ENCODE peak calls at places on chromosomes 7 and 10, in eight cellular contexts. A is NCI-H2029 treated with DMSO at 0.1 percent for 48 hours, N is neural progenitor cell, F is T-cell, B is NCI-H146, I is HEK293T, Y is RCC 7860, T is ecto neural progenitor cell. O is an unnamed sample.

GRCh38 chr10:58647770-58648169 is 135.1 kb downstream of the BICC1 start:
- DNase-seq in F (no peak), A (no peak), N (no peak), B (no peak), I (no peak), Y (no peak), T (no peak), O (no peak)

GRCh38 chr10:230758-231157 is 95.5 kb downstream of the ZMYND11 start:
- DNase-seq in T (no peak), B (no peak), A (no peak), Y (no peak), F (no peak), N (peak), I (peak), O (peak)

GRCh38 chr7:117227091-117227490 is 95.8 kb downstream of the WNT2 start:
- DNase-seq in A (no peak), N (no peak), Y (no peak), I (no peak), F (no peak), T (no peak), B (no peak), O (no peak)

GRCh38 chr10:107880185-107880584 is 715.7 kb upstream of the SORCS1 start:
- DNase-seq in T (no peak), I (no peak), F (no peak), A (no peak), B (no peak), Y (no peak), N (no peak), O (no peak)

GRCh38 chr7:84274029-84274638 is 79.5 kb upstream of the SEMA3A start:
- DNase-seq in Y (no peak), N (peak), T (no peak), F (no peak), I (no peak), B (no peak), A (no peak), O (no peak)

GRCh38 chr10:63430091-63430998 is 35.4 kb downstream of the JMJD1C start:
- DNase-seq in F (no peak), I (no peak), N (no peak), T (no peak), Y (peak), B (no peak), A (no peak), O (peak)

GRCh38 chr10:114932945-114933344 is 5.0 kb upstream of the TRUB1 start:
- DNase-seq in N (no peak), Y (no peak), I (no peak), A (no peak), B (no peak), T (no peak), F (no peak), O (no peak)

GRCh38 chr10:103663802-103664201 is 170.3 kb downstream of the NEURL1 start:
- DNase-seq in N (no peak), Y (no peak), A (no peak), I (no peak), B (no peak), F (no peak), T (no peak), O (no peak)

GRCh38 chr7:1964913-1965578 is 267.7 kb downstream of the MAD1L1 start:
- DNase-seq in I (no peak), Y (no peak), B (no peak), F (no peak), N (no peak), A (no peak), T (no peak), O (no peak)

GRCh38 chr7:109503421-109503820 is 933.7 kb downstream of the DNAJB9 start:
- DNase-seq in F (no peak), Y (no peak), N (no peak), A (no peak), B (no peak), I (no peak), T (no peak), O (no peak)

GRCh38 chr10:73159038-73159648 is 8.7 kb downstream of the ECD start:
- DNase-seq in N (peak), I (peak), B (peak), F (peak), A (peak), Y (peak), T (no peak), O (peak)

GRCh38 chr7:66283003-66283920 is 78.1 kb downstream of the TPST1 start:
- DNase-seq in Y (peak), A (no peak), I (no peak), T (no peak), F (no peak), B (no peak), N (no peak), O (peak)

GRCh38 chr10:130801784-130802183 is 509.7 kb downstream of the TCERG1L start:
- DNase-seq in N (no peak), I (no peak), A (no peak), Y (no peak), T (no peak), B (no peak), F (no peak), O (no peak)

GRCh38 chr7:21086688-21087087 is 300.0 kb upstream of the SP8 start:
- DNase-seq in I (no peak), Y (peak), N (no peak), B (peak), F (no peak), T (no peak), A (no peak), O (peak)

GRCh38 chr10:48926764-48927163 is 12.9 kb downstream of the LRRC18 start:
- DNase-seq in Y (no peak), I (no peak), F (no peak), N (no peak), B (no peak), A (no peak), T (peak), O (no peak)

GRCh38 chr10:124677871-124678565 is 66.2 kb downstream of the FAM53B start:
- DNase-seq in A (no peak), F (no peak), T (no peak), N (no peak), Y (no peak), I (no peak), B (no peak), O (no peak)

GRCh38 chr10:78980815-78981214 is 88.0 kb upstream of the ZMIZ1 start:
- DNase-seq in B (no peak), F (no peak), N (no peak), Y (no peak), A (no peak), I (no peak), T (no peak), O (no peak)

GRCh38 chr7:123916240-123916724 is 8.8 kb upstream of the SPAM1 start:
- DNase-seq in B (peak), N (peak), A (no peak), I (peak), F (no peak), T (no peak), Y (peak), O (peak)

GRCh38 chr10:69567920-69568319 is 5.3 kb downstream of the NEUROG3 start:
- DNase-seq in A (no peak), Y (no peak), B (no peak), T (peak), N (peak), I (peak), F (no peak), O (peak)

GRCh38 chr7:41592226-41592625 is 110.7 kb downstream of the INHBA start:
- DNase-seq in N (no peak), T (no peak), I (no peak), A (no peak), Y (no peak), F (no peak), B (no peak), O (no peak)

GRCh38 chr7:24963218-24963617 is 16.8 kb downstream of the OSBPL3 start:
- DNase-seq in I (no peak), Y (peak), F (no peak), N (no peak), T (no peak), B (no peak), A (no peak), O (peak)

GRCh38 chr10:70832852-70833542 is 17.2 kb downstream of the SGPL1 start:
- DNase-seq in A (no peak), B (no peak), Y (peak), T (no peak), F (no peak), N (no peak), I (no peak), O (peak)

GRCh38 chr10:12597800-12598750 is 248.7 kb downstream of the CAMK1D start:
- DNase-seq in I (no peak), N (no peak), Y (no peak), T (no peak), B (peak), A (no peak), F (no peak), O (no peak)

GRCh38 chr10:14219411-14219810 is 111.3 kb downstream of the FRMD4A start:
- DNase-seq in F (no peak), I (no peak), T (no peak), N (no peak), Y (peak), B (no peak), A (no peak), O (no peak)

GRCh38 chr7:51226042-51226755 is 90.4 kb downstream of the COBL start:
- DNase-seq in N (no peak), T (no peak), F (no peak), A (no peak), Y (no peak), I (no peak), B (no peak), O (no peak)

GRCh38 chr10:49579621-49580020 is 30.5 kb upstream of the SLC18A3 start:
- DNase-seq in T (no peak), N (no peak), I (no peak), Y (no peak), B (no peak), A (no peak), F (no peak), O (peak)

GRCh38 chr10:79148452-79149344 is 79.9 kb downstream of the ZMIZ1 start:
- DNase-seq in F (no peak), I (no peak), A (no peak), B (no peak), Y (no peak), N (peak), T (no peak), O (peak)

GRCh38 chr7:74657692-74658170 is at the start of gene GTF2I:
- DNase-seq in N (peak), T (peak), F (peak), I (peak), Y (no peak), A (no peak), B (no peak), O (no peak)

GRCh38 chr7:51647931-51648351 is 331.3 kb upstream of the COBL start:
- DNase-seq in T (no peak), F (no peak), N (peak), A (peak), I (no peak), B (no peak), Y (no peak), O (no peak)

GRCh38 chr10:91313761-91314520 is 93.5 kb downstream of the PCGF5 start:
- DNase-seq in Y (peak), A (no peak), B (no peak), F (no peak), T (peak), N (no peak), I (no peak), O (peak)

GRCh38 chr7:1445341-1445740 is 13.9 kb downstream of the MICALL2 start:
- DNase-seq in I (no peak), Y (no peak), N (no peak), F (no peak), B (no peak), T (no peak), A (no peak), O (no peak)

GRCh38 chr7:20793258-20793657 is 6.6 kb upstream of the SP8 start:
- DNase-seq in B (peak), Y (no peak), A (no peak), T (peak), N (peak), F (no peak), I (no peak), O (no peak)

GRCh38 chr7:65441010-65441409 is 67.4 kb downstream of the ZNF92 start:
- DNase-seq in N (no peak), I (peak), Y (peak), T (no peak), B (peak), A (no peak), F (no peak), O (peak)

GRCh38 chr7:44379366-44380178 is 54.2 kb upstream of the CAMK2B start:
- DNase-seq in I (no peak), F (no peak), Y (peak), T (no peak), A (no peak), N (no peak), B (no peak), O (peak)

GRCh38 chr10:15344876-15345285 is 26.2 kb downstream of the FAM171A1 start:
- DNase-seq in F (no peak), N (peak), T (no peak), Y (no peak), I (no peak), A (no peak), B (peak), O (peak)

O was measured in A172.